ENCODE peak calls at places on chromosomes 12 and 14, in eight cellular contexts. One of them, this sample, is unnamed. For H3K4me1, the result is how much of the 10 kb centered on the place peaks cover.

GRCh38 chr12:80632835-80633234 is 74.6 kb upstream of the MYF6 start:
- DNase-seq in left lung: no peak
- DNase-seq in lung: no peak
- DNase-seq in sigmoid colon: no peak
- DNase-seq in cardiac muscle cell: no peak
- DNase-seq in ovary: no peak
- DNase-seq in transverse colon: no peak
- DNase-seq in tibial nerve: no peak
- DNase-seq in this sample: no peak

GRCh38 chr12:69490920-69491643 is 20.9 kb downstream of the FRS2 start:
- DNase-seq in left lung: no peak
- DNase-seq in sigmoid colon: no peak
- DNase-seq in transverse colon: no peak
- DNase-seq in tibial nerve: no peak
- DNase-seq in ovary: no peak
- DNase-seq in cardiac muscle cell: no peak
- DNase-seq in lung: no peak
- DNase-seq in this sample: no peak

GRCh38 chr12:53652366-53652765 is 23.5 kb downstream of the ATP5MC2 start:
- DNase-seq in cardiac muscle cell: peak
- DNase-seq in left lung: no peak
- DNase-seq in lung: no peak
- DNase-seq in sigmoid colon: no peak
- DNase-seq in ovary: no peak
- DNase-seq in tibial nerve: no peak
- DNase-seq in transverse colon: no peak
- DNase-seq in this sample: no peak

GRCh38 chr14:101507306-101508150 is 53.8 kb upstream of the DIO3 start:
- DNase-seq in left lung: peak
- DNase-seq in ovary: peak
- DNase-seq in sigmoid colon: peak
- DNase-seq in transverse colon: peak
- DNase-seq in tibial nerve: no peak
- DNase-seq in cardiac muscle cell: no peak
- DNase-seq in lung: no peak
- DNase-seq in this sample: no peak

GRCh38 chr14:77531071-77531470 is 32.5 kb upstream of the ISM2 start:
- DNase-seq in lung: no peak
- DNase-seq in cardiac muscle cell: no peak
- DNase-seq in left lung: no peak
- DNase-seq in transverse colon: no peak
- DNase-seq in tibial nerve: no peak
- DNase-seq in ovary: no peak
- DNase-seq in sigmoid colon: no peak
- DNase-seq in this sample: no peak

GRCh38 chr14:88168498-88169165 is 154.4 kb downstream of the KCNK10 start:
- DNase-seq in ovary: no peak
- DNase-seq in transverse colon: peak
- DNase-seq in left lung: no peak
- DNase-seq in cardiac muscle cell: peak
- DNase-seq in lung: peak
- DNase-seq in sigmoid colon: no peak
- DNase-seq in tibial nerve: peak
- DNase-seq in this sample: peak

GRCh38 chr12:6093764-6094163 is 30.7 kb downstream of the VWF start:
- DNase-seq in sigmoid colon: peak
- DNase-seq in cardiac muscle cell: no peak
- DNase-seq in lung: no peak
- DNase-seq in left lung: no peak
- DNase-seq in tibial nerve: no peak
- DNase-seq in transverse colon: no peak
- DNase-seq in ovary: no peak
- DNase-seq in this sample: no peak

GRCh38 chr12:106985479-106985878 is 1.5 kb downstream of the MTERF2 start:
- DNase-seq in transverse colon: no peak
- DNase-seq in lung: no peak
- DNase-seq in sigmoid colon: no peak
- DNase-seq in left lung: no peak
- DNase-seq in tibial nerve: no peak
- DNase-seq in cardiac muscle cell: no peak
- DNase-seq in ovary: no peak
- DNase-seq in this sample: no peak

GRCh38 chr12:91210577-91210976 is 28.0 kb upstream of the DCN start:
- DNase-seq in lung: no peak
- DNase-seq in sigmoid colon: no peak
- DNase-seq in transverse colon: no peak
- DNase-seq in left lung: no peak
- DNase-seq in tibial nerve: no peak
- DNase-seq in cardiac muscle cell: no peak
- DNase-seq in ovary: no peak
- DNase-seq in this sample: no peak

GRCh38 chr14:85565862-85566296 is 35.9 kb downstream of the FLRT2 start:
- DNase-seq in lung: no peak
- DNase-seq in transverse colon: no peak
- DNase-seq in tibial nerve: no peak
- DNase-seq in left lung: no peak
- DNase-seq in cardiac muscle cell: peak
- DNase-seq in ovary: no peak
- DNase-seq in sigmoid colon: no peak
- DNase-seq in this sample: no peak

GRCh38 chr12:5499566-5500325 is 67.8 kb downstream of the NTF3 start:
- DNase-seq in lung: no peak
- DNase-seq in sigmoid colon: no peak
- DNase-seq in transverse colon: peak
- DNase-seq in left lung: no peak
- DNase-seq in tibial nerve: no peak
- DNase-seq in ovary: no peak
- DNase-seq in cardiac muscle cell: no peak
- DNase-seq in this sample: peak

GRCh38 chr12:2402180-2402579 is 349.4 kb downstream of the CACNA1C start:
- DNase-seq in sigmoid colon: no peak
- DNase-seq in tibial nerve: no peak
- DNase-seq in lung: no peak
- DNase-seq in cardiac muscle cell: no peak
- DNase-seq in transverse colon: no peak
- DNase-seq in ovary: no peak
- DNase-seq in left lung: no peak
- DNase-seq in this sample: no peak

GRCh38 chr12:49643135-49643534 is 19.8 kb downstream of the PRPF40B start:
- DNase-seq in transverse colon: no peak
- DNase-seq in tibial nerve: no peak
- DNase-seq in lung: no peak
- DNase-seq in left lung: no peak
- DNase-seq in cardiac muscle cell: no peak
- DNase-seq in sigmoid colon: no peak
- DNase-seq in ovary: no peak
- DNase-seq in this sample: no peak

DNA sequence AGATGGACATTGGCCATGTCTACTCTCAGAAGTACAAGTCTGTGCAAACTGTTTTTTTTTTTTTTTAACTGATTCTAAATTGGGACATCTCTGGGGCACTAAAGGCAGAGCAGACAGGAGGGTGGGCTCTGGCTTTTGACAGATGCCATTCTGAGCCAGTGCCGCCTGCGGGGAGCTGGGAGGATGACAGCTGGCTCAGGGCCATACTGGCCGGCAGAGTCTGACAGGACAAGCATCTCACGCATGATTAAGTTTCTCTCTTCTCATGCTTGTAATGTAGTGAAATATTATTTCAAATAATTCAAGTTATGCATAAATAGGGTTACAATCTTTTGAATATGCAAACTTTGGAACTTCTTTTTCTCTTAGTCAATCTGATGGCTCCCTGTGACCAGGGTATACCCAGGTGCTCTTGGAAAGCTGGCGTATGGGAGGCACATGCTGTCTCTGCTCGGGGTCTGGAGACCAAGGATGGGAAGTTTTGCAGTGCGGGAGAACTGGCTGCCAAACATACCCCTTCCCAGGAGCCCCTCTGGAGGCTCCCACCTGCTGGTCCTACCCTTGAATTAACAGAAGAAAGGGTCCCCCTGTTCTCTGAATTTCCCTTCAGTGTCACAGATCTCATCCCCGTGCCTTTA is 7.6 kb downstream of the CDCA4 start:
- DNase-seq in tibial nerve: no peak
- DNase-seq in ovary: no peak
- DNase-seq in transverse colon: no peak
- DNase-seq in lung: no peak
- DNase-seq in cardiac muscle cell: no peak
- DNase-seq in sigmoid colon: no peak
- DNase-seq in left lung: no peak
- DNase-seq in this sample: no peak
- H3K4me3 ChIP-seq in tibial nerve: no peak
- H3K4me3 ChIP-seq in ovary: no peak
- H3K4me3 ChIP-seq in transverse colon: no peak
- H3K4me3 ChIP-seq in lung: no peak
- H3K4me3 ChIP-seq in cardiac muscle cell: no peak
- H3K4me3 ChIP-seq in sigmoid colon: no peak
- H3K4me3 ChIP-seq in left lung: no peak
- H3K4me3 ChIP-seq in this sample: no peak

GRCh38 chr12:44436756-44437155 is 439.4 kb downstream of the NELL2 start:
- DNase-seq in ovary: no peak
- DNase-seq in cardiac muscle cell: no peak
- DNase-seq in sigmoid colon: no peak
- DNase-seq in lung: no peak
- DNase-seq in tibial nerve: no peak
- DNase-seq in left lung: no peak
- DNase-seq in transverse colon: no peak
- DNase-seq in this sample: no peak

GRCh38 chr12:44431647-44432352 is 444.3 kb downstream of the NELL2 start:
- DNase-seq in transverse colon: no peak
- DNase-seq in lung: no peak
- DNase-seq in ovary: no peak
- DNase-seq in cardiac muscle cell: no peak
- DNase-seq in tibial nerve: no peak
- DNase-seq in left lung: no peak
- DNase-seq in sigmoid colon: no peak
- DNase-seq in this sample: no peak

GRCh38 chr12:44428825-44429224 is 447.3 kb downstream of the NELL2 start:
- DNase-seq in left lung: no peak
- DNase-seq in ovary: no peak
- DNase-seq in transverse colon: no peak
- DNase-seq in lung: no peak
- DNase-seq in tibial nerve: no peak
- DNase-seq in cardiac muscle cell: no peak
- DNase-seq in sigmoid colon: no peak
- DNase-seq in this sample: no peak

DNA sequence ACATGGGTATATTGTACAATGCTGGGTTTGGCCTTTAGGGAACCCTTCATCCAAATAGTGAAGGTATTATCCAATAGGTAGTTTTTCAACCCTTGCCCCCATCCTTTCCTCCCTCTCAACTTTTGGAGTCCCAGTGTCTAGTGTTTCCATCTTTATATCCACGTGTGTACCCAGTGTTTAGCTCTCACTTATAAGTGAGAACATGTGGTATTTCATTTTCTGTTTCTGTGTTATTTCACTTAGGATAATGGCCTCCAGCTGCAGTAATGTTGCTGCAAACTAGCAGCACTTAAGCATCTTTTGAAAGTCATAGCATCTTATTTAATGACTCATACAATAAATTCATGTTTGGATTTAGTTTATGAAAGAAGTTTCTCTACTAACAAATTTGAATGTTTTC is 442.5 kb downstream of the NELL2 start:
- DNase-seq in cardiac muscle cell: no peak
- DNase-seq in lung: no peak
- DNase-seq in left lung: no peak
- DNase-seq in sigmoid colon: no peak
- DNase-seq in tibial nerve: no peak
- DNase-seq in transverse colon: no peak
- DNase-seq in ovary: no peak
- DNase-seq in this sample: no peak
- H3K4me1 ChIP-seq in cardiac muscle cell: under half
- H3K4me1 ChIP-seq in lung: under half
- H3K4me1 ChIP-seq in left lung: under half
- H3K4me1 ChIP-seq in sigmoid colon: under half
- H3K4me1 ChIP-seq in tibial nerve: under half
- H3K4me1 ChIP-seq in transverse colon: under half
- H3K4me1 ChIP-seq in ovary: under half
- H3K4me1 ChIP-seq in this sample: under half

GRCh38 chr12:51390457-51391046 is 654 bp downstream of the GALNT6 start:
- DNase-seq in transverse colon: no peak
- DNase-seq in lung: no peak
- DNase-seq in cardiac muscle cell: no peak
- DNase-seq in left lung: no peak
- DNase-seq in ovary: no peak
- DNase-seq in tibial nerve: no peak
- DNase-seq in sigmoid colon: no peak
- DNase-seq in this sample: no peak

GRCh38 chr12:51391047-51391837 is at the start of gene GALNT6:
- DNase-seq in sigmoid colon: no peak
- DNase-seq in cardiac muscle cell: no peak
- DNase-seq in ovary: no peak
- DNase-seq in lung: no peak
- DNase-seq in tibial nerve: no peak
- DNase-seq in left lung: peak
- DNase-seq in transverse colon: peak
- DNase-seq in this sample: peak

GRCh38 chr12:51388066-51388799 is 3.0 kb downstream of the GALNT6 start:
- DNase-seq in transverse colon: no peak
- DNase-seq in cardiac muscle cell: peak
- DNase-seq in lung: no peak
- DNase-seq in tibial nerve: no peak
- DNase-seq in left lung: no peak
- DNase-seq in ovary: no peak
- DNase-seq in sigmoid colon: peak
- DNase-seq in this sample: no peak

GRCh38 chr12:51389302-51389999 is 1.8 kb downstream of the GALNT6 start:
- DNase-seq in tibial nerve: no peak
- DNase-seq in lung: no peak
- DNase-seq in left lung: no peak
- DNase-seq in transverse colon: peak
- DNase-seq in sigmoid colon: no peak
- DNase-seq in cardiac muscle cell: no peak
- DNase-seq in ovary: no peak
- DNase-seq in this sample: peak

GRCh38 chr12:51388826-51389225 is 2.4 kb downstream of the GALNT6 start:
- DNase-seq in tibial nerve: no peak
- DNase-seq in transverse colon: no peak
- DNase-seq in cardiac muscle cell: no peak
- DNase-seq in lung: no peak
- DNase-seq in sigmoid colon: no peak
- DNase-seq in left lung: no peak
- DNase-seq in ovary: no peak
- DNase-seq in this sample: no peak
- H3K4me3 ChIP-seq in tibial nerve: no peak
- H3K4me3 ChIP-seq in transverse colon: no peak
- H3K4me3 ChIP-seq in cardiac muscle cell: no peak
- H3K4me3 ChIP-seq in lung: no peak
- H3K4me3 ChIP-seq in sigmoid colon: no peak
- H3K4me3 ChIP-seq in left lung: no peak
- H3K4me3 ChIP-seq in ovary: no peak
- H3K4me3 ChIP-seq in this sample: no peak

DNA sequence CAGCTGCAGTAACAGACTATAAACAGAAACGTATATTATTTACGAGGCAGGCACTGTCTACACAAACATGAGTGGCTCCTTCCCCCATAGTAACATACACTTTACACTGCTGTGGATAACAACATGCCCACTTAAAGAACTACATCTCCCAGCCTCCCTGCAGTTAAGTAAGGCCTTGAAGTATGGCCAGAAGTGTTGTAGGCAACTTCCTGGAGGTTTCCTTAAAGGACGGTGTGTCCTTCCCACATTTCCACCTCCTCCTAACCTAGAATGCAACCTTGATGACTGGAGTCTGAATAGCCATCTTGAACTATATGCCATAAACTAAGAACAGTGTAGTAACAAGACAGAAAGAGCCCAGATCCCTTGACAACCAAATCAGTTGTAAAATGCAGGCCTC is 20.3 kb downstream of the MED13L start:
- DNase-seq in sigmoid colon: no peak
- DNase-seq in tibial nerve: no peak
- DNase-seq in transverse colon: no peak
- DNase-seq in ovary: no peak
- DNase-seq in left lung: no peak
- DNase-seq in lung: no peak
- DNase-seq in cardiac muscle cell: peak
- DNase-seq in this sample: no peak
- H3K4me1 ChIP-seq in sigmoid colon: half or more
- H3K4me1 ChIP-seq in tibial nerve: under half
- H3K4me1 ChIP-seq in transverse colon: under half
- H3K4me1 ChIP-seq in ovary: under half
- H3K4me1 ChIP-seq in left lung: half or more
- H3K4me1 ChIP-seq in lung: under half
- H3K4me1 ChIP-seq in cardiac muscle cell: under half
- H3K4me1 ChIP-seq in this sample: under half

This sample was measured in colonic mucosa.